ENCODE peak calls at places on chromosomes 2 and 18, in eight cellular contexts. A is CD8-positive, alpha-beta T cell; P is mesothelial cell of epicardium; S is neural progenitor cell; Q is activated CD4-positive, alpha-beta T cell treated with anti-CD3 and anti-CD28 coated beads, Interleukin-2, amount 10 ng/mL, durations not matched to agents 24 days and 14 days; K is MCF 10A; R is cortex of kidney; V is suprapubic skin. O is an unnamed sample.

GRCh38 chr2:161030260-161031063 is 129.8 kb upstream of the TANK start:
- DNase-seq in A (no peak), P (no peak), S (no peak), Q (no peak), K (peak), R (no peak), V (no peak), O (no peak)

GRCh38 chr2:28463893-28464292 is 32.0 kb upstream of the PLB1 start:
- DNase-seq in A (no peak), P (no peak), S (no peak), Q (no peak), K (no peak), R (no peak), V (no peak), O (no peak)

GRCh38 chr2:8581601-8582041 is 100.2 kb upstream of the ID2 start:
- DNase-seq in A (no peak), P (no peak), S (no peak), Q (no peak), K (no peak), R (no peak), V (peak), O (peak)

GRCh38 chr18:26813043-26813442 is 52.5 kb downstream of the AQP4 start:
- DNase-seq in A (no peak), P (no peak), S (peak), Q (no peak), K (peak), R (no peak), V (no peak), O (no peak)

GRCh38 chr2:105432749-105433148 is 33.9 kb upstream of the FHL2 start:
- DNase-seq in A (no peak), P (no peak), S (no peak), Q (no peak), K (peak), R (no peak), V (no peak), O (no peak)

GRCh38 chr2:202588647-202589581 is 45.9 kb upstream of the FAM117B start:
- DNase-seq in A (peak), P (peak), S (peak), Q (peak), K (peak), R (no peak), V (peak), O (no peak)

GRCh38 chr2:218033590-218034496 is 31.0 kb upstream of the TNS1 start:
- DNase-seq in A (no peak), P (no peak), S (peak), Q (no peak), K (no peak), R (no peak), V (peak), O (no peak)

GRCh38 chr2:7035884-7036283 is 118.7 kb downstream of the RNF144A start:
- DNase-seq in A (no peak), P (no peak), S (no peak), Q (no peak), K (no peak), R (no peak), V (no peak), O (no peak)

GRCh38 chr18:35641467-35641866 is 59.9 kb downstream of the GALNT1 start:
- DNase-seq in A (no peak), P (no peak), S (no peak), Q (no peak), K (no peak), R (no peak), V (no peak), O (no peak)

GRCh38 chr2:171669121-171669520 is 18.1 kb upstream of the DYNC1I2 start:
- DNase-seq in A (no peak), P (no peak), S (no peak), Q (no peak), K (no peak), R (no peak), V (no peak), O (no peak)

GRCh38 chr2:112579280-112579679 is 5.1 kb upstream of the CHCHD5 start:
- DNase-seq in A (no peak), P (no peak), S (no peak), Q (no peak), K (peak), R (no peak), V (no peak), O (no peak)

GRCh38 chr2:98463988-98464771 is 19.5 kb downstream of the INPP4A start:
- DNase-seq in A (no peak), P (no peak), S (no peak), Q (peak), K (no peak), R (no peak), V (no peak), O (no peak)

GRCh38 chr18:78833833-78834232 is 145.8 kb upstream of the SALL3 start:
- DNase-seq in A (no peak), P (no peak), S (no peak), Q (no peak), K (no peak), R (no peak), V (no peak), O (no peak)